ENCODE peak calls at places on chromosomes 5 and 9, in four cellular contexts. One of them, this sample, is unnamed. For H3K27me3, the result is how much of the 10 kb centered on the place peaks cover.

GRCh38 chr9:18976368-18977238 is 56.4 kb downstream of the SAXO1 start:
- DNase-seq in IMR-90: peak
- DNase-seq in neuronal stem cell: no peak
- DNase-seq in hepatocyte: peak
- DNase-seq in this sample: peak

GRCh38 chr5:97554992-97555981 is 372.2 kb upstream of the RIOK2 start:
- DNase-seq in IMR-90: peak
- DNase-seq in neuronal stem cell: no peak
- DNase-seq in hepatocyte: no peak
- DNase-seq in this sample: peak

GRCh38 chr5:10607023-10607665 is 43.3 kb downstream of the ANKRD33B start:
- DNase-seq in neuronal stem cell: no peak
- DNase-seq in IMR-90: peak
- DNase-seq in hepatocyte: no peak
- DNase-seq in this sample: no peak

GRCh38 chr9:106072421-106072820 is 378.1 kb downstream of the TMEM38B start:
- DNase-seq in IMR-90: no peak
- DNase-seq in hepatocyte: no peak
- DNase-seq in neuronal stem cell: no peak
- DNase-seq in this sample: no peak

GRCh38 chr9:131096490-131097258 is at the start of gene AIF1L:
- DNase-seq in neuronal stem cell: peak
- DNase-seq in IMR-90: no peak
- DNase-seq in hepatocyte: peak
- DNase-seq in this sample: peak

GRCh38 chr9:27150758-27151431 is 41.9 kb downstream of the TEK start:
- DNase-seq in hepatocyte: peak
- DNase-seq in neuronal stem cell: no peak
- DNase-seq in IMR-90: peak
- DNase-seq in this sample: no peak

GRCh38 chr5:54736003-54736797 is 218.6 kb downstream of the SNX18 start:
- DNase-seq in hepatocyte: no peak
- DNase-seq in IMR-90: no peak
- DNase-seq in neuronal stem cell: no peak
- DNase-seq in this sample: no peak

GRCh38 chr5:37208883-37209808 is 40.0 kb downstream of the CPLANE1 start:
- DNase-seq in IMR-90: peak
- DNase-seq in neuronal stem cell: no peak
- DNase-seq in hepatocyte: no peak
- DNase-seq in this sample: peak

GRCh38 chr9:83146325-83146724 is 83.4 kb upstream of the RASEF start:
- DNase-seq in IMR-90: no peak
- DNase-seq in neuronal stem cell: no peak
- DNase-seq in hepatocyte: no peak
- DNase-seq in this sample: no peak

GRCh38 chr5:155025890-155026289 is 12.3 kb downstream of the KIF4B start:
- DNase-seq in IMR-90: no peak
- DNase-seq in neuronal stem cell: no peak
- DNase-seq in hepatocyte: no peak
- DNase-seq in this sample: no peak

GRCh38 chr5:106699198-106699597 is 971.5 kb downstream of the EFNA5 start:
- DNase-seq in neuronal stem cell: no peak
- DNase-seq in IMR-90: no peak
- DNase-seq in hepatocyte: no peak
- DNase-seq in this sample: no peak

GRCh38 chr9:137952976-137953666 is 75.5 kb downstream of the CACNA1B start:
- DNase-seq in IMR-90: no peak
- DNase-seq in neuronal stem cell: no peak
- DNase-seq in hepatocyte: no peak
- DNase-seq in this sample: peak

GRCh38 chr5:32522429-32523143 is 62.8 kb upstream of the SUB1 start:
- DNase-seq in hepatocyte: no peak
- DNase-seq in IMR-90: peak
- DNase-seq in neuronal stem cell: no peak
- DNase-seq in this sample: peak

GRCh38 chr5:111697215-111697614 is 59.8 kb downstream of the NREP start:
- DNase-seq in hepatocyte: peak
- DNase-seq in neuronal stem cell: no peak
- DNase-seq in IMR-90: no peak
- DNase-seq in this sample: no peak

GRCh38 chr9:136511670-136512592 is 29.1 kb upstream of the SEC16A start:
- DNase-seq in hepatocyte: no peak
- DNase-seq in IMR-90: no peak
- DNase-seq in neuronal stem cell: peak
- DNase-seq in this sample: no peak

GRCh38 chr5:176407456-176408244 is 8.7 kb downstream of the CLTB start:
- DNase-seq in hepatocyte: no peak
- DNase-seq in IMR-90: no peak
- DNase-seq in neuronal stem cell: no peak
- DNase-seq in this sample: no peak

GRCh38 chr5:154483654-154484392 is 5.8 kb upstream of the HAND1 start:
- DNase-seq in IMR-90: no peak
- DNase-seq in neuronal stem cell: peak
- DNase-seq in hepatocyte: no peak
- DNase-seq in this sample: no peak

GRCh38 chr9:133074111-133074651 is 12.4 kb downstream of the CEL start:
- DNase-seq in neuronal stem cell: no peak
- DNase-seq in hepatocyte: peak
- DNase-seq in IMR-90: peak
- DNase-seq in this sample: peak

GRCh38 chr9:95509851-95510529 is 6.8 kb downstream of the PTCH1 start:
- DNase-seq in neuronal stem cell: no peak
- DNase-seq in IMR-90: no peak
- DNase-seq in hepatocyte: no peak
- DNase-seq in this sample: no peak

GRCh38 chr9:105901514-105902109 is 207.3 kb downstream of the TMEM38B start:
- DNase-seq in neuronal stem cell: peak
- DNase-seq in hepatocyte: peak
- DNase-seq in IMR-90: peak
- DNase-seq in this sample: peak

GRCh38 chr9:124635285-124635684 is 128.1 kb upstream of the NR5A1 start:
- DNase-seq in neuronal stem cell: no peak
- DNase-seq in hepatocyte: no peak
- DNase-seq in IMR-90: no peak
- DNase-seq in this sample: no peak

GRCh38 chr9:116549061-116549664 is 137.9 kb upstream of the TRIM32 start:
- DNase-seq in hepatocyte: peak
- DNase-seq in IMR-90: peak
- DNase-seq in neuronal stem cell: no peak
- DNase-seq in this sample: peak

GRCh38 chr9:37037744-37038640 is 3.9 kb upstream of the PAX5 start:
- DNase-seq in hepatocyte: peak
- DNase-seq in IMR-90: no peak
- DNase-seq in neuronal stem cell: no peak
- DNase-seq in this sample: peak
- H3K4me2 ChIP-seq in hepatocyte: peak
- H3K4me2 ChIP-seq in IMR-90: no peak
- H3K4me2 ChIP-seq in neuronal stem cell: peak
- H3K4me2 ChIP-seq in this sample: peak

GRCh38 chr5:127029513-127030258 is 672 bp downstream of the MARCHF3 start:
- DNase-seq in IMR-90: peak
- DNase-seq in hepatocyte: peak
- DNase-seq in neuronal stem cell: peak
- DNase-seq in this sample: peak

GRCh38 chr5:127027539-127027938 is 2.8 kb downstream of the MARCHF3 start:
- DNase-seq in neuronal stem cell: no peak
- DNase-seq in IMR-90: no peak
- DNase-seq in hepatocyte: no peak
- DNase-seq in this sample: no peak

GRCh38 chr5:127031147-127031862 is 947 bp upstream of the MARCHF3 start:
- DNase-seq in neuronal stem cell: no peak
- DNase-seq in hepatocyte: peak
- DNase-seq in IMR-90: no peak
- DNase-seq in this sample: no peak

GRCh38 chr5:127030259-127031146 is at the start of gene MARCHF3:
- DNase-seq in hepatocyte: peak
- DNase-seq in IMR-90: peak
- DNase-seq in neuronal stem cell: peak
- DNase-seq in this sample: peak

GRCh38 chr5:127028822-127029457 is 1.4 kb downstream of the MARCHF3 start:
- DNase-seq in neuronal stem cell: no peak
- DNase-seq in hepatocyte: peak
- DNase-seq in IMR-90: peak
- DNase-seq in this sample: no peak
- H3K4me3 ChIP-seq in neuronal stem cell: no peak
- H3K4me3 ChIP-seq in hepatocyte: peak
- H3K4me3 ChIP-seq in IMR-90: peak
- H3K4me3 ChIP-seq in this sample: peak

GRCh38 chr9:113388833-113389232 is 12.0 kb upstream of the HDHD3 start:
- DNase-seq in hepatocyte: no peak
- DNase-seq in IMR-90: no peak
- DNase-seq in neuronal stem cell: no peak
- DNase-seq in this sample: no peak
- H3K27me3 ChIP-seq in hepatocyte: under half
- H3K27me3 ChIP-seq in IMR-90: under half
- H3K27me3 ChIP-seq in neuronal stem cell: under half
- H3K27me3 ChIP-seq in this sample: under half

GRCh38 chr5:88942967-88943291 is 59.9 kb upstream of the MEF2C start:
- DNase-seq in IMR-90: no peak
- DNase-seq in neuronal stem cell: no peak
- DNase-seq in hepatocyte: no peak
- DNase-seq in this sample: no peak
- H3K4me2 ChIP-seq in IMR-90: peak
- H3K4me2 ChIP-seq in neuronal stem cell: no peak
- H3K4me2 ChIP-seq in hepatocyte: peak
- H3K4me2 ChIP-seq in this sample: peak

DNA sequence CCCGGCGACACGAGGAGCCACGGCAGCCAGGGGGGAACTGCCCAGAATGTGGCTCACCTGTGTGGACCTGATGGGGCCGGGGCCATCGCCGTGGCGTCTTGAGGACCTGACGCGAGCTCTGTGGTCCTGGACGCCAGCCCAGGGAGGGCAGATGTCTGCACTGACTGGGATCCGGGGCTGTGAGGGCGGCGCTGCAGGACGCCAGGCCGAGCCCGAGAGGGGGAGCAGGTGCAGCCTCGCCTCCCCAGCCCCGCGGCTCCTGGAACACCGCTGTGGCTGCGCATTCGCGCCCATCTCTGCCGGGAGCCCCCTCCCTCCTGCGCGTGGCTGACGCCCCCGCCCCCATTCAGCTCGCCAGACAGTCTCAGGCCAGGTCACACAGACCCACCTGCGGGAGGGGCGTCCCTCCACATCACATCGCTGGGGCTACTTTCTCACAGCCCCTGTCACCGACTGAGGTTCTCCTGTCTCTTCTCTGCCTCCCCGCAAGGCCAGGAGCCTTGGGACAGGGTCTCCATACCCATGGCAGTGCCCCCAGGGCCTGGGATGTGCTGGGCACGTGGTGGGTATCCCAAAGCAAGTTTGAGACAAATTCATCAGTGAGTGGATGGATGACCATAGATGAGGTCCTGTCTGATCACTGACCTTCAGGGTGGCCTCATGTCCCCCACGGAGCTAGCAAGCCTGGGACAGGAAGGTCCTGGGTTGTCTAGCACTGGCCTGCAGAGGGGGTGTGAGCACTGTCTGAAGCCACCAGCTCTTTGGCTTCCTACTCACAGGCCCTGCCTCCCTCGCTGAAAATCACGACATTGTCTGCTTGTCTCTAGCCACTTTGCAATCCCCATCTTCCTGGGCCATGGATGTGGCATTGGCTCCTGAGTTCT is 47.3 kb downstream of the RASGEF1C start:
- DNase-seq in hepatocyte: peak
- DNase-seq in IMR-90: no peak
- DNase-seq in neuronal stem cell: no peak
- DNase-seq in this sample: peak
- H3K4me3 ChIP-seq in hepatocyte: no peak
- H3K4me3 ChIP-seq in IMR-90: no peak
- H3K4me3 ChIP-seq in neuronal stem cell: peak
- H3K4me3 ChIP-seq in this sample: no peak

GRCh38 chr9:840343-840742 is 1.2 kb upstream of the DMRT1 start:
- DNase-seq in hepatocyte: no peak
- DNase-seq in neuronal stem cell: no peak
- DNase-seq in IMR-90: no peak
- DNase-seq in this sample: no peak
- H3K27me3 ChIP-seq in hepatocyte: half or more
- H3K27me3 ChIP-seq in neuronal stem cell: under half
- H3K27me3 ChIP-seq in IMR-90: under half
- H3K27me3 ChIP-seq in this sample: under half